ENCODE peak calls at places on chromosome 6, in four cellular contexts. Y is left colon, M is T-helper 2 cell, X is endothelial cell. A is an unnamed sample.

GRCh38 chr6:46876126-46876525 is 45.6 kb downstream of the ADGRF5 start:
- DNase-seq in M (no peak), X (peak), Y (no peak), A (no peak)

GRCh38 chr6:117613920-117614535 is 11.7 kb upstream of the GOPC start:
- DNase-seq in X (no peak), Y (no peak), M (peak), A (no peak)

GRCh38 chr6:35024601-35025054 is 116.5 kb downstream of the TCP11 start:
- DNase-seq in Y (peak), M (no peak), X (peak), A (no peak)

GRCh38 chr6:100664274-100665040 is 199.7 kb upstream of the SIM1 start:
- DNase-seq in M (peak), Y (no peak), X (no peak), A (no peak)

GRCh38 chr6:6788394-6789020 is 200.0 kb downstream of the LY86 start:
- DNase-seq in Y (peak), M (peak), X (no peak), A (no peak)

GRCh38 chr6:118683881-118684872 is 32.8 kb upstream of the CEP85L start:
- DNase-seq in X (no peak), Y (no peak), M (no peak), A (no peak)

GRCh38 chr6:56909115-56909907 is 45.6 kb upstream of the BEND6 start:
- DNase-seq in X (no peak), Y (no peak), M (no peak), A (no peak)

GRCh38 chr6:78483546-78483945 is 383.8 kb upstream of the IRAK1BP1 start:
- DNase-seq in Y (no peak), X (no peak), M (no peak), A (no peak)

GRCh38 chr6:46184114-46184513 is 13.3 kb upstream of the ENPP5 start:
- DNase-seq in X (no peak), Y (no peak), M (no peak), A (no peak)

GRCh38 chr6:72987305-72987704 is 238.0 kb downstream of the KHDC1L start:
- DNase-seq in X (no peak), Y (no peak), M (no peak), A (no peak)

GRCh38 chr6:28488916-28489365 is 26.7 kb downstream of the GPX6 start:
- DNase-seq in Y (no peak), M (no peak), X (peak), A (no peak)

GRCh38 chr6:127146935-127147334 is 28.5 kb downstream of the RSPO3 start:
- DNase-seq in M (peak), X (peak), Y (no peak), A (no peak)

A was measured in effector memory CD8-positive, alpha-beta T cell.